ENCODE peak calls at places on chromosomes 4 and X, in four cellular contexts. One of them, this sample, is unnamed.

GRCh38 chr4:183506389-183506735 is 1.5 kb downstream of the ING2 start:
- DNase-seq in K562: no peak
- DNase-seq in HepG2: no peak
- DNase-seq in A549: no peak
- DNase-seq in this sample: no peak

GRCh38 chrX:12966151-12966550 is 8.8 kb upstream of the TMSB4X start:
- DNase-seq in HepG2: no peak
- DNase-seq in K562: no peak
- DNase-seq in A549: no peak
- DNase-seq in this sample: no peak

GRCh38 chrX:142251202-142251601 is 46.1 kb upstream of the MAGEC2 start:
- DNase-seq in HepG2: no peak
- DNase-seq in K562: no peak
- DNase-seq in A549: no peak
- DNase-seq in this sample: no peak

GRCh38 chrX:53163436-53163835 is 61.6 kb downstream of the KDM5C start:
- DNase-seq in HepG2: no peak
- DNase-seq in A549: no peak
- DNase-seq in K562: no peak
- DNase-seq in this sample: no peak

GRCh38 chrX:626745-627509 is 3.7 kb upstream of the SHOX start:
- DNase-seq in K562: no peak
- DNase-seq in HepG2: no peak
- DNase-seq in A549: no peak
- DNase-seq in this sample: no peak

GRCh38 chr4:8133897-8134542 is 24.6 kb downstream of the ABLIM2 start:
- DNase-seq in K562: no peak
- DNase-seq in A549: no peak
- DNase-seq in HepG2: no peak
- DNase-seq in this sample: no peak

GRCh38 chr4:156378053-156378665 is 424.5 kb upstream of the CTSO start:
- DNase-seq in HepG2: peak; percentile 2
- DNase-seq in K562: no peak
- DNase-seq in A549: no peak
- DNase-seq in this sample: no peak

GRCh38 chrX:119228506-119229290 is 7.4 kb upstream of the PGRMC1 start:
- DNase-seq in A549: no peak
- DNase-seq in K562: no peak
- DNase-seq in HepG2: no peak
- DNase-seq in this sample: no peak

GRCh38 chrX:155027509-155028066 is 944 bp downstream of the FUNDC2 start:
- DNase-seq in HepG2: peak; percentile 11
- DNase-seq in A549: no peak
- DNase-seq in K562: no peak
- DNase-seq in this sample: no peak

GRCh38 chr4:151475338-151475737 is 66.4 kb downstream of the FHIP1A start:
- DNase-seq in A549: no peak
- DNase-seq in K562: no peak
- DNase-seq in HepG2: no peak
- DNase-seq in this sample: no peak

GRCh38 chr4:128600410-128600809 is 209.1 kb upstream of the JADE1 start:
- DNase-seq in A549: no peak
- DNase-seq in HepG2: peak; percentile 33
- DNase-seq in K562: no peak
- DNase-seq in this sample: no peak

GRCh38 chr4:118865091-118865708 is 23.5 kb upstream of the SYNPO2 start:
- DNase-seq in K562: no peak
- DNase-seq in HepG2: peak; percentile 56
- DNase-seq in A549: peak; percentile 49
- DNase-seq in this sample: no peak

GRCh38 chr4:168362025-168362401 is 43.5 kb upstream of the DDX60 start:
- DNase-seq in K562: no peak
- DNase-seq in A549: no peak
- DNase-seq in HepG2: no peak
- DNase-seq in this sample: no peak

GRCh38 chrX:10633722-10634121 is 13.3 kb upstream of the MID1 start:
- DNase-seq in K562: no peak
- DNase-seq in A549: peak; percentile 67
- DNase-seq in HepG2: no peak
- DNase-seq in this sample: no peak

GRCh38 chr4:122458625-122459024 is 2.1 kb upstream of the IL2 start:
- DNase-seq in HepG2: no peak
- DNase-seq in K562: no peak
- DNase-seq in A549: no peak
- DNase-seq in this sample: no peak

GRCh38 chr4:2933566-2934076 is 29.6 kb downstream of the NOP14 start:
- DNase-seq in A549: no peak
- DNase-seq in K562: no peak
- DNase-seq in HepG2: no peak
- DNase-seq in this sample: no peak
- H3K4me1 ChIP-seq in A549: peaks cover 34% of the 10 kb centered on the region
- H3K4me1 ChIP-seq in K562: peaks cover 64% of the 10 kb centered on the region
- H3K4me1 ChIP-seq in HepG2: peaks cover 49% of the 10 kb centered on the region
- H3K4me1 ChIP-seq in this sample: peaks cover 42% of the 10 kb centered on the region

GRCh38 chr4:172691552-172691951 is 477.1 kb upstream of the GALNT7 start:
- DNase-seq in A549: no peak
- DNase-seq in HepG2: no peak
- DNase-seq in K562: no peak
- DNase-seq in this sample: no peak

GRCh38 chr4:172683016-172683415 is 485.6 kb upstream of the GALNT7 start:
- DNase-seq in HepG2: no peak
- DNase-seq in A549: no peak
- DNase-seq in K562: no peak
- DNase-seq in this sample: no peak

GRCh38 chr4:172692701-172693100 is 475.9 kb upstream of the GALNT7 start:
- DNase-seq in K562: no peak
- DNase-seq in A549: no peak
- DNase-seq in HepG2: no peak
- DNase-seq in this sample: no peak

GRCh38 chr4:172686021-172686420 is 482.6 kb upstream of the GALNT7 start:
- DNase-seq in HepG2: no peak
- DNase-seq in K562: no peak
- DNase-seq in A549: no peak
- DNase-seq in this sample: no peak

GRCh38 chr4:172688536-172688935 is 480.1 kb upstream of the GALNT7 start:
- DNase-seq in K562: no peak
- DNase-seq in A549: no peak
- DNase-seq in HepG2: no peak
- DNase-seq in this sample: no peak
- TF ChIP-seq ESRRA in K562: no peak
- TF ChIP-seq ESRRA in A549: no peak
- TF ChIP-seq ESRRA in HepG2: no peak
- TF ChIP-seq ESRRA in this sample: no peak

GRCh38 chrX:45749375-45749774 is 548.7 kb upstream of the DIPK2B start:
- DNase-seq in HepG2: no peak
- DNase-seq in K562: no peak
- DNase-seq in A549: no peak
- DNase-seq in this sample: no peak
- H3K4me1 ChIP-seq in HepG2: no peaks in the 10 kb centered on the region
- H3K4me1 ChIP-seq in K562: no peaks in the 10 kb centered on the region
- H3K4me1 ChIP-seq in A549: peaks cover 50% of the 10 kb centered on the region
- H3K4me1 ChIP-seq in this sample: no peaks in the 10 kb centered on the region

DNA sequence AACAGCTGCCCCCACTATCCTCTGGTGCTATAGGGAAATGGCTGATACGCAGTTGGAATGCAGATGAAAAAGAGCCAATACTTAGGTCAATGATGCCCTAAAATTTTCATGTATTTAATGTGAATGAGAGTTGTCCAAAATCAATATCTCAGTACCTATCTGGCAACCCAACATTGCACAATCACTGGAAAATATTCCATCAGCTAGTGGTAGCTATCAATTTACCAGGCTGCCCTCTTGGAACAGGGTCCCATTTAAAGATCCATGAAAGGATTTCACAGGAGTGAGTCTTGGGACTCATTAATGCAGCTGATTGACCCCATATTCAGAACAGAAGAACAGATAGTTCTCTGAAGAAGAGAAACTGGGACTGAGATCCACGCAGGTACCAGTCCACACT is 638.9 kb downstream of the SMARCA1 start:
- DNase-seq in A549: no peak
- DNase-seq in HepG2: no peak
- DNase-seq in K562: no peak
- DNase-seq in this sample: no peak
- TF ChIP-seq ESRRA in A549: no peak
- TF ChIP-seq ESRRA in HepG2: no peak
- TF ChIP-seq ESRRA in K562: no peak
- TF ChIP-seq ESRRA in this sample: no peak

GRCh38 chrX:48681539-48682183 is 1.9 kb upstream of the WAS start:
- DNase-seq in HepG2: no peak
- DNase-seq in K562: no peak
- DNase-seq in A549: no peak
- DNase-seq in this sample: no peak
- H3K4me1 ChIP-seq in HepG2: peaks cover 11% of the 10 kb centered on the region
- H3K4me1 ChIP-seq in K562: peaks cover 32% of the 10 kb centered on the region
- H3K4me1 ChIP-seq in A549: peaks cover 5% of the 10 kb centered on the region
- H3K4me1 ChIP-seq in this sample: peaks cover 2% of the 10 kb centered on the region

GRCh38 chr4:55574252-55574651 is 17.8 kb downstream of the PDCL2 start:
- DNase-seq in HepG2: no peak
- DNase-seq in K562: no peak
- DNase-seq in A549: no peak
- DNase-seq in this sample: no peak

DNA sequence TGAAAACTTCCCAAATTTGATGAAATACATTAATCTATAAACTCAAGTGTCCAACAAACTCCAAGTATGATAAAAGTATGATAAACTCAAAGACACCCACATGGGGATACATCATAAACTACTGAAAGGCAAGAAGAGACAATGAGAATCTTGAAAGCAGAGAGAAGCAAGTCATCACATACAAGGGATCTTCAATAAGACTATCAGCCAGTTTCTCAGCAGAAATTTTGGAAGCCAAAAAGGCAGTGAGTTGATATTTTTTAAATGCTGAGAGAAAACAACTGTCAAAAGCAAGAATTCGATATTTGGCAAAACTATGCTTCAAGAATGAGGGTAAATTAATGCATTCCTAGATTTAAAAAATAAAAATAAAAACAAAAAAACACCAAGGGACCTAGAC is 16.5 kb downstream of the PDCL2 start:
- DNase-seq in HepG2: no peak
- DNase-seq in K562: no peak
- DNase-seq in A549: no peak
- DNase-seq in this sample: no peak
- TF ChIP-seq ESRRA in HepG2: no peak
- TF ChIP-seq ESRRA in K562: no peak
- TF ChIP-seq ESRRA in A549: no peak
- TF ChIP-seq ESRRA in this sample: no peak

DNA sequence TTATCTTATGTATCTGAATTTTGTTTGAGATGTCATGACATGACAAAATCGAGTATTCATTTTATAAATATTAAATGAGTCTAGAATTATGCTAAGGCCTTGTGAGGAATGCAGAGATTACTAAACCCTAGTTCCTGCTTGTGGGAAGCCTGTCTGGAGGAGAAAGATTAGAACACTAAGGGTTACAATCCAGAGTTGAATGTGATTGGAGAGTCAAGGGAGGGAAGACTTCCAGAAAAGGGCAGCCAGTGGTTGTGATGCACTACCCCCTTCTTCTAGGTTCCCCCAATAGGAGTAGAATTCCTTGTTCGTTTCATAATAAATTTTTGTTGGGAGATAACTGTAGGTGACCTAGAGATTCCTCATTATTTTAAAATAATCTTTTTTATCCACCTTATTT is 141.1 kb downstream of the AFF1 start:
- DNase-seq in A549: no peak
- DNase-seq in HepG2: no peak
- DNase-seq in K562: no peak
- DNase-seq in this sample: no peak
- H3K4me1 ChIP-seq in A549: peaks cover 41% of the 10 kb centered on the region
- H3K4me1 ChIP-seq in HepG2: peaks cover 15% of the 10 kb centered on the region
- H3K4me1 ChIP-seq in K562: no peaks in the 10 kb centered on the region
- H3K4me1 ChIP-seq in this sample: peaks cover 12% of the 10 kb centered on the region

DNA sequence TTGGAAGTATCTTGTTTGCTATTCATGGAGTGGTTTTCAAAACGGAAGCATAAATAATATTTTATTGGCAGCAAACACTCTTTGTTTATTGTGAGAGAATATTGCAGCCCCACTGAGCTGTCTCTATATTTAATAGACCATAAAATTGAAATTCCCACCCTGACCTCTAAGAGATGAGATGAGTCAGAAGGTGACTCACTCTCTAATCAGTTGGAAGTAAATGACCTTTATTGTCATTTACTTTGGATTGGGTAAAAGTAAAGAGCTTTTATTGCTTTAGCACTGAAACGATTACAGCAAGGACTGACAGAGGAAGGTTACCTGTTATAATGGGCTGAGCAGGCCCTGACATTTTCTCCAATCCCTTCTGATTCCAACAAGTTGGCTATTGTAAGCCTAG is 55.0 kb downstream of the SYTL5 start:
- DNase-seq in A549: no peak
- DNase-seq in K562: no peak
- DNase-seq in HepG2: peak; percentile 14
- DNase-seq in this sample: no peak
- TF ChIP-seq ESRRA in A549: no peak
- TF ChIP-seq ESRRA in K562: no peak
- TF ChIP-seq ESRRA in HepG2: no peak
- TF ChIP-seq ESRRA in this sample: no peak

GRCh38 chrX:153907456-153907855 is 3.0 kb downstream of the AVPR2 start:
- DNase-seq in K562: no peak
- DNase-seq in HepG2: no peak
- DNase-seq in A549: no peak
- DNase-seq in this sample: no peak
- H3K4me1 ChIP-seq in K562: peaks cover 67% of the 10 kb centered on the region
- H3K4me1 ChIP-seq in HepG2: peaks cover 5% of the 10 kb centered on the region
- H3K4me1 ChIP-seq in A549: peaks cover 5% of the 10 kb centered on the region
- H3K4me1 ChIP-seq in this sample: peaks cover 5% of the 10 kb centered on the region

This sample was measured in GM12878.